ENCODE peak calls at places on chromosomes 12 and 14, in seven cellular contexts. V, F, K, H, N, I and W are unnamed samples.

GRCh38 chr14:74314576-74314975 is 11.8 kb upstream of the ABCD4 start:
- DNase-seq in V (no peak), F (no peak), K (no peak), H (no peak), N (no peak), I (no peak), W (no peak)

GRCh38 chr14:101603096-101603495 is 41.8 kb downstream of the DIO3 start:
- DNase-seq in V (no peak), F (no peak), K (no peak), H (no peak), N (no peak), I (no peak), W (no peak)

GRCh38 chr12:123512838-123513665 is 20.5 kb downstream of the RILPL1 start:
- DNase-seq in V (no peak), F (no peak), K (no peak), H (no peak), N (no peak), I (no peak), W (no peak)

GRCh38 chr12:24960222-24960855 is 11.4 kb upstream of the BCAT1 start:
- DNase-seq in V (no peak), F (no peak), K (no peak), H (no peak), N (no peak), I (no peak), W (no peak)

GRCh38 chr12:64258576-64258975 is 36.5 kb upstream of the KICS2 start:
- DNase-seq in V (no peak), F (no peak), K (no peak), H (no peak), N (no peak), I (no peak), W (no peak)

GRCh38 chr12:127284870-127285431 is 982.0 kb upstream of the TMEM132C start:
- DNase-seq in V (no peak), F (no peak), K (no peak), H (no peak), N (no peak), I (no peak), W (no peak)

GRCh38 chr12:108046633-108047032 is 82.5 kb upstream of the WSCD2 start:
- DNase-seq in V (no peak), F (no peak), K (no peak), H (no peak), N (no peak), I (no peak), W (no peak)

GRCh38 chr12:85803231-85803630 is 33.0 kb downstream of the RASSF9 start:
- DNase-seq in V (no peak), F (no peak), K (no peak), H (peak), N (no peak), I (no peak), W (no peak)

GRCh38 chr12:3744216-3744883 is 8.6 kb downstream of the CRACR2A start:
- DNase-seq in V (no peak), F (no peak), K (no peak), H (no peak), N (no peak), I (no peak), W (no peak)

GRCh38 chr12:80041691-80042090 is 57.6 kb upstream of the OTOGL start:
- DNase-seq in V (no peak), F (no peak), K (no peak), H (no peak), N (no peak), I (no peak), W (no peak)

GRCh38 chr14:104248203-104249055 is 110.0 kb downstream of the KIF26A start:
- DNase-seq in V (no peak), F (no peak), K (no peak), H (no peak), N (no peak), I (peak), W (no peak)

GRCh38 chr12:116559080-116559329 is 176 bp upstream of the MAP1LC3B2 start:
- DNase-seq in V (no peak), F (no peak), K (no peak), H (no peak), N (no peak), I (no peak), W (no peak)

GRCh38 chr14:72700338-72701231 is 193.3 kb downstream of the DPF3 start:
- DNase-seq in V (no peak), F (no peak), K (peak), H (no peak), N (no peak), I (no peak), W (no peak)

GRCh38 chr14:68144051-68144681 is 324.6 kb downstream of the RAD51B start:
- DNase-seq in V (no peak), F (no peak), K (peak), H (no peak), N (peak), I (no peak), W (peak)

GRCh38 chr14:55874785-55875184 is 243.4 kb upstream of the PELI2 start:
- DNase-seq in V (no peak), F (no peak), K (no peak), H (no peak), N (no peak), I (no peak), W (no peak)

GRCh38 chr12:89948266-89949175 is 239.9 kb upstream of the ATP2B1 start:
- DNase-seq in V (no peak), F (no peak), K (no peak), H (no peak), N (no peak), I (no peak), W (no peak)

GRCh38 chr14:21494902-21495762 is 16.0 kb downstream of the METTL3 start:
- DNase-seq in V (no peak), F (no peak), K (no peak), H (no peak), N (no peak), I (no peak), W (no peak)

GRCh38 chr14:95258754-95259593 is 60.7 kb downstream of the CLMN start:
- DNase-seq in V (no peak), F (no peak), K (no peak), H (no peak), N (no peak), I (no peak), W (no peak)

GRCh38 chr12:4743046-4743445 is 22.8 kb downstream of the GALNT8 start:
- DNase-seq in V (no peak), F (no peak), K (no peak), H (no peak), N (no peak), I (no peak), W (no peak)

GRCh38 chr12:111991946-111992345 is 21.0 kb downstream of the TMEM116 start:
- DNase-seq in V (no peak), F (no peak), K (no peak), H (no peak), N (no peak), I (no peak), W (no peak)

GRCh38 chr14:89121961-89122675 is 294.9 kb downstream of the FOXN3 start:
- DNase-seq in V (no peak), F (no peak), K (no peak), H (no peak), N (no peak), I (no peak), W (no peak)

GRCh38 chr12:953776-954175 is 4.3 kb upstream of the RAD52 start:
- DNase-seq in V (no peak), F (no peak), K (no peak), H (peak), N (no peak), I (no peak), W (no peak)

GRCh38 chr12:2161478-2161877 is 108.7 kb downstream of the CACNA1C start:
- DNase-seq in V (peak), F (no peak), K (peak), H (no peak), N (peak), I (no peak), W (peak)

GRCh38 chr14:73235531-73236155 is 1.7 kb upstream of the PAPLN start:
- DNase-seq in V (no peak), F (no peak), K (no peak), H (no peak), N (no peak), I (no peak), W (no peak)

GRCh38 chr14:51020024-51020710 is 74.7 kb downstream of the TRIM9 start:
- DNase-seq in V (no peak), F (no peak), K (no peak), H (no peak), N (no peak), I (no peak), W (no peak)

GRCh38 chr14:34060747-34061050 is 109.8 kb upstream of the EGLN3 start:
- DNase-seq in V (no peak), F (no peak), K (no peak), H (no peak), N (no peak), I (no peak), W (no peak)

GRCh38 chr12:27785882-27786570 is 6.0 kb upstream of the MANSC4 start:
- DNase-seq in V (no peak), F (no peak), K (no peak), H (peak), N (no peak), I (no peak), W (no peak)

GRCh38 chr12:49887536-49888401 is 15.9 kb downstream of the FAIM2 start:
- DNase-seq in V (peak), F (no peak), K (no peak), H (no peak), N (peak), I (no peak), W (no peak)

GRCh38 chr14:104973215-104974145 is 4.7 kb downstream of the AHNAK2 start:
- DNase-seq in V (peak), F (no peak), K (peak), H (no peak), N (peak), I (peak), W (peak)

GRCh38 chr12:41190360-41190759 is 2.2 kb downstream of the PDZRN4 start:
- DNase-seq in V (no peak), F (no peak), K (no peak), H (peak), N (no peak), I (no peak), W (no peak)

GRCh38 chr12:52079576-52080402 is at the start of gene SMIM41:
- DNase-seq in V (no peak), F (no peak), K (no peak), H (no peak), N (no peak), I (peak), W (no peak)
- H3K4me3 ChIP-seq in V (no peak), F (no peak), K (no peak), H (no peak), N (peak), I (peak), W (no peak)

DNA sequence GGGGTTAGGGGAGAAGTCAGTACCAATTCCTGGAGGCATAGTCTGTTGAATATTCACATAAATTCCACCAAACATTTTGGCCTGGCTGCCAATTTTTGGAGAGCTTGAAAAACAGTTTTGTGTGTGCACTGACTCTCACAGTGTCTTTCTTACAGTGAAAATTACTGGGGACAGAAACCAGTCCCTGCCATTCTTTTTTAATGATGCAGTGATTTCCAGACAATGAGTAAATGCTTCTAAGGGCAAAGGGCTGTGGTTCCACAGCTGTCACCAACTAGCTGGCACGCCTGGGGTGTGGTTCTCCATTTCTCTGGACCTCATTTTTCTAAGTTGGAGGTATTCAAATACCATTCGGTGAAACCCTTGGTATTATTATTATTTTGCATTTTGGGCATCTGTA is 119.6 kb upstream of the HIF1A start:
- DNase-seq in V (no peak), F (no peak), K (no peak), H (no peak), N (no peak), I (no peak), W (no peak)
- H3K27ac ChIP-seq in V (no peak), F (no peak), K (peak), H (no peak), N (no peak), I (no peak), W (no peak)

GRCh38 chr12:10701226-10701681 is 21.9 kb downstream of the YBX3 start:
- DNase-seq in V (no peak), F (no peak), K (no peak), H (no peak), N (no peak), I (no peak), W (no peak)
- H3K4me3 ChIP-seq in V (no peak), F (no peak), K (no peak), H (no peak), N (no peak), I (no peak), W (no peak)

GRCh38 chr12:90979936-90980335 is 24.8 kb downstream of the EPYC start:
- DNase-seq in V (no peak), F (no peak), K (no peak), H (no peak), N (no peak), I (no peak), W (no peak)

GRCh38 chr12:90977224-90977623 is 22.2 kb upstream of the CCER1 start:
- DNase-seq in V (no peak), F (no peak), K (no peak), H (no peak), N (no peak), I (no peak), W (no peak)

GRCh38 chr12:90974286-90974685 is 19.3 kb upstream of the CCER1 start:
- DNase-seq in V (no peak), F (no peak), K (no peak), H (no peak), N (no peak), I (no peak), W (no peak)

GRCh38 chr12:90979019-90979418 is 24.0 kb upstream of the CCER1 start:
- DNase-seq in V (no peak), F (no peak), K (no peak), H (no peak), N (no peak), I (no peak), W (no peak)

GRCh38 chr12:90978117-90978770 is 23.3 kb upstream of the CCER1 start:
- DNase-seq in V (no peak), F (no peak), K (no peak), H (peak), N (no peak), I (no peak), W (no peak)
- H3K27ac ChIP-seq in V (peak), F (no peak), K (no peak), H (no peak), N (no peak), I (no peak), W (no peak)